ENCODE peak calls at places on chromosomes 13 and 19, in five cellular contexts. G, M, E, W and X are unnamed samples.

GRCh38 chr13:24341439-24341838 is 32.1 kb downstream of the C1QTNF9 start:
- DNase-seq in G (no peak), W (no peak), M (no peak), E (no peak), X (peak; percentile 19)

GRCh38 chr13:36154567-36155231 is 23.5 kb upstream of the DCLK1 start:
- DNase-seq in G (no peak), W (no peak), E (no peak), M (peak; percentile 69), X (no peak)

GRCh38 chr13:114264886-114265611 is 16.4 kb upstream of the UPF3A start:
- DNase-seq in G (no peak), W (no peak), M (no peak), E (no peak), X (no peak)

GRCh38 chr13:32048816-32049215 is 17.2 kb downstream of the FRY start:
- DNase-seq in G (no peak), E (peak; percentile 43), W (no peak), M (no peak), X (no peak)

GRCh38 chr13:50162001-50162400 is 146.8 kb downstream of the KCNRG start:
- DNase-seq in E (no peak), M (no peak), G (no peak), W (no peak), X (no peak)

GRCh38 chr19:14544977-14545715 is 15.8 kb downstream of the TECR start:
- DNase-seq in M (no peak), W (no peak), G (no peak), E (no peak), X (no peak)

GRCh38 chr13:27006519-27007161 is 165.0 kb downstream of the USP12 start:
- DNase-seq in E (no peak), W (no peak), G (no peak), M (peak; percentile 68), X (peak; percentile 12)

GRCh38 chr19:11382898-11383705 is 1.0 kb downstream of the EPOR start:
- DNase-seq in E (peak; percentile 70), G (peak; percentile 95), M (peak; percentile 94), W (no peak), X (peak; percentile 60)

GRCh38 chr19:56671613-56671994 is at the start of gene ZNF835:
- DNase-seq in W (no peak), E (no peak), M (peak; percentile 86), G (peak; percentile 4), X (no peak)

GRCh38 chr13:100646030-100646673 is 28.4 kb downstream of the TMTC4 start:
- DNase-seq in G (peak; percentile 30), E (peak; percentile 28), M (no peak), W (no peak), X (peak; percentile 15)

GRCh38 chr13:21372530-21372929 is 86.6 kb downstream of the ZDHHC20 start:
- DNase-seq in M (no peak), W (no peak), G (no peak), E (no peak), X (no peak)

GRCh38 chr13:51315658-51316057 is 23.8 kb upstream of the SERPINE3 start:
- DNase-seq in W (no peak), G (no peak), E (no peak), M (no peak), X (no peak)

GRCh38 chr13:98285317-98285716 is 108.2 kb upstream of the RNF113B start:
- DNase-seq in W (no peak), E (no peak), M (no peak), G (no peak), X (no peak)

GRCh38 chr19:10274589-10274988 is 3.7 kb downstream of the ICAM1 start:
- DNase-seq in M (no peak), W (no peak), E (no peak), G (no peak), X (no peak)

GRCh38 chr19:39543477-39543857 is 3.5 kb upstream of the EID2 start:
- DNase-seq in G (no peak), M (no peak), E (no peak), W (no peak), X (no peak)

GRCh38 chr19:33456845-33457220 is 64.8 kb downstream of the PEPD start:
- DNase-seq in G (no peak), W (no peak), M (no peak), E (no peak), X (no peak)

GRCh38 chr19:19964416-19964815 is 63.7 kb downstream of the ZNF93 start:
- DNase-seq in E (no peak), M (peak; percentile 16), W (no peak), G (no peak), X (no peak)

GRCh38 chr19:6287269-6287885 is 7.6 kb upstream of the MLLT1 start:
- DNase-seq in W (no peak), G (no peak), M (no peak), E (no peak), X (no peak)

GRCh38 chr19:6288737-6289136 is 9.0 kb upstream of the MLLT1 start:
- DNase-seq in G (no peak), E (no peak), M (no peak), W (no peak), X (no peak)

GRCh38 chr19:6292006-6292405 is 12.2 kb upstream of the MLLT1 start:
- DNase-seq in E (no peak), W (no peak), M (no peak), G (peak; percentile 54), X (peak; percentile 32)

DNA sequence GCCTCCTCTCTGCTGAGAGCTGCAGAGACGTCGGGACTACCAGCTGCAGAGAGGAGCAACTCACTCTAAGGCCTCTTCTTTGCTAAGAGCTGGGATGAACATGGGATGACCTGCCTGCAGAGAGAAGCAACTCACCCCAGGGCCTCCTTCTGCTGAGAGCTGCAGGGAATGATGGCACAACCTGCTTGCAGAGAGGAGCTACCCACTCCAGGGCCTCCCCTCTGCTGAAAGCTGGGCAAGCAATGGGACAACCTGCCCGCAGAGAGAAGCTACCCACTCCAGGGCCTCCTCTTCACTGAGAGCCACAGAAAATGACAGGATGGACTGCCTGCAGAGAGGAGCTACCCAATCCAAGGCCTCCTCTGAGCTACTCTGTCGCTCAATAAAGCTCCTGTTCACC is 6.9 kb upstream of the MLLT1 start:
- DNase-seq in G (no peak), M (no peak), E (no peak), W (no peak), X (no peak)
- H3K27me3 ChIP-seq in G (no peaks in the 10 kb centered on the region), M (no peaks in the 10 kb centered on the region), E (no peaks in the 10 kb centered on the region), W (no peaks in the 10 kb centered on the region), X (no peaks in the 10 kb centered on the region)

DNA sequence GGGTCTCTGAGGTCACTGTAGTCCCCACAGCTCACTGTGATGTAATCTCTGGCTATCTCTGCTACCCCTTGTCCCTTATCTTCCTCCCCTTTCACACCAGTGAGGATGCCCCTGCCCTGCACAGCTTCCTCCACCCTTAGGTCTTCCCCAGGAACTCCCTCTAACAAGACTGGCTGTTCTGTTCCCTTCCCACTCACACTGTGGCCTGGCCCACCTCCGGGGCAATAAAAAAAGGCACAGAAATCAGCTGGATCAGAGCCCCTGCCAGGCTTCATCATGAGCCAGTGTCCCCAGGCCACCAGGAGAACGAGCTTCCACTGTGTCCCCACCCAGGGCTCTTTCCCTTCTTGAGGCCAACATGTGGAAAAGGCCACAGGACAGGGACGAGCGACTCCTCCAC is 4.6 kb downstream of the CEACAM3 start:
- DNase-seq in M (no peak), W (no peak), E (no peak), G (no peak), X (no peak)
- TF ChIP-seq SP1 in M (no peak), W (no peak), E (no peak), G (no peak), X (no peak)

GRCh38 chr19:1311543-1312091 is 25.9 kb downstream of the EFNA2 start:
- DNase-seq in W (no peak), G (no peak), M (no peak), E (no peak), X (no peak)

GRCh38 chr19:1310853-1311180 is 25.1 kb downstream of the EFNA2 start:
- DNase-seq in E (no peak), W (no peak), M (no peak), G (no peak), X (no peak)

GRCh38 chr19:1315470-1316166 is 29.9 kb downstream of the EFNA2 start:
- DNase-seq in G (peak; percentile 81), W (no peak), E (no peak), M (peak; percentile 87), X (peak; percentile 18)

GRCh38 chr19:1313695-1314613 is 28.3 kb downstream of the EFNA2 start:
- DNase-seq in G (no peak), M (no peak), W (no peak), E (no peak), X (no peak)

DNA sequence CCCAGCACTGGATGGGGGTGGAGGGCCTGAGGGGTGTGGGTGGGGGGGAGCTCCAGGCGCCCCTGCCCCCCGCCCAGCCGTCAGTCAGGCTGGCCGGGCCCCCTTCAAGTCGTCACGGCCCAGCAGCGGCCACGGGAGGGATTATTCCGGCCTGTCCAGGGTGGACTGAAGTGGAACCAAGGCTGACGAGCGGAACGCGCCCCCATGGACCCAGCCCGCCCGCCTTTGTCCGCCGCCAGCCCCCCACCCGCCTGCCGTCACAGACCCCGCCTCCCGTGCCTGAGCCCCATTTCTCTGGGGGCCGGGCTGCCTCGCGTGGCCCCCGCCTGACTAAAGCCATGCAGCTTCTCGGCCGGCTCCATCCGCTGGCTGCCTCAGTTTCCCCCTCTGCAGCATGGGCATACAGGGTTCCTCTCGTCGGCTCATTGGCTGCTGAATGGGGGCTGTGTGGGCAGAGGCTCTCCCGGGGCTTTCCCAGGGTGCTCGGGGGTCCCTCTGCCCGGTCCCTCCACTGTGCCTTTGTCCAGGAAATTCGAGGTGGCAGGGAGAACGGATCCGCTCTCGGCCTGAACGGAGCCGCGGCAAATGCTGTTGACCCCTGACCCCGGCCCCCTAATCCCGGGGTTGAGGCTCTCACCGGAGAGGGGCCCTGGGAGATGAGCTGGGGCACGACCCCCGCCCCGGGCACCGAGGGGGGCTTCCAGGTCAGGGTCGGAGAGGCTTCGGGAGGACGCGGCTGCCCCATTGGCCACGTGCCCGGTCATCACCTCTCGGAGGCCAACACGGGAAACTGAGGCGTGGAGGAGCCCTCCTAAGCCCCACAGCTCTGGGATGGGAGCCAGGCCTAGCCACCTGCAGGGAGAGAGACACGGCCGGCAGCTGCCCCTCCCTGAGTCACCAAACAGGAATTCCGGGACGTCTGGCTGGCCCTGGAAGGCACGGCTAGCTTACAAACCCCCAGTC is 27.3 kb downstream of the EFNA2 start:
- DNase-seq in G (no peak), E (no peak), W (no peak), M (no peak), X (peak; percentile 23)
- H3K27me3 ChIP-seq in G (no peaks in the 10 kb centered on the region), E (peaks cover 8% of the 10 kb centered on the region), W (no peaks in the 10 kb centered on the region), M (no peaks in the 10 kb centered on the region), X (peaks cover 4% of the 10 kb centered on the region)

GRCh38 chr19:17948474-17948966 is 15.7 kb downstream of the CCDC124 start:
- DNase-seq in W (no peak), E (no peak), M (no peak), G (no peak), X (no peak)

GRCh38 chr19:17948967-17949930 is 16.4 kb downstream of the CCDC124 start:
- DNase-seq in W (no peak), E (no peak), G (no peak), M (peak; percentile 63), X (no peak)

GRCh38 chr19:17949956-17950309 is 17.0 kb upstream of the KCNN1 start:
- DNase-seq in E (no peak), W (no peak), M (peak; percentile 83), G (no peak), X (no peak)

GRCh38 chr19:17947815-17948473 is 15.1 kb downstream of the CCDC124 start:
- DNase-seq in E (peak; percentile 85), G (peak; percentile 96), M (peak; percentile 95), W (no peak), X (peak; percentile 81)

GRCh38 chr19:17946965-17947784 is 14.4 kb downstream of the CCDC124 start:
- DNase-seq in M (peak; percentile 76), E (peak; percentile 13), G (no peak), W (no peak), X (no peak)
- TF ChIP-seq SP1 in M (no peak), E (no peak), G (peak; percentile 30), W (no peak), X (no peak)